ENCODE peak calls at places on chromosome X, in seven cellular contexts. O is IMR-90, D is body of pancreas, W is gastrocnemius medialis, P is NB4, E is lower leg skin, N is tibial nerve. J is an unnamed sample.

GRCh38 chrX:6505960-6506359 is 29.0 kb downstream of the VCX3A start:
- DNase-seq in D (no peak), P (no peak), N (no peak), O (no peak), E (no peak), W (no peak), J (no peak)

GRCh38 chrX:131792789-131793462 is 230.2 kb upstream of the STK26 start:
- DNase-seq in N (no peak), P (no peak), D (peak), O (peak), E (no peak), W (no peak), J (no peak)

GRCh38 chrX:142998447-142999208 is 27.1 kb upstream of the SPANXN4 start:
- DNase-seq in N (no peak), O (no peak), E (no peak), W (no peak), P (peak), D (no peak), J (no peak)

GRCh38 chrX:130109429-130110378 is 593 bp downstream of the ELF4 start:
- DNase-seq in W (no peak), O (peak), N (no peak), P (peak), E (no peak), D (no peak), J (no peak)

GRCh38 chrX:50114113-50114512 is 86.7 kb downstream of the AKAP4 start:
- DNase-seq in O (no peak), D (no peak), P (no peak), E (no peak), N (no peak), W (no peak), J (no peak)

GRCh38 chrX:137212078-137212632 is 178.4 kb upstream of the GPR101 start:
- DNase-seq in N (no peak), O (no peak), P (no peak), E (no peak), D (no peak), W (no peak), J (no peak)

GRCh38 chrX:30910124-30910860 is 21.2 kb upstream of the TAB3 start:
- DNase-seq in D (no peak), W (no peak), E (no peak), O (peak), N (no peak), P (peak), J (no peak)

GRCh38 chrX:107827852-107828251 is 2.2 kb downstream of the MID2 start:
- DNase-seq in W (no peak), P (no peak), D (no peak), E (no peak), N (no peak), O (no peak), J (no peak)

GRCh38 chrX:69324851-69325250 is 159.6 kb upstream of the PJA1 start:
- DNase-seq in O (no peak), W (no peak), P (no peak), N (no peak), D (peak), E (no peak), J (no peak)

GRCh38 chrX:138754861-138755260 is 43.3 kb upstream of the FGF13 start:
- DNase-seq in N (no peak), P (no peak), D (no peak), O (no peak), W (no peak), E (no peak), J (no peak)

GRCh38 chrX:44585866-44586265 is 43.2 kb upstream of the FUNDC1 start:
- DNase-seq in O (no peak), P (peak), E (no peak), N (no peak), W (no peak), D (no peak), J (no peak)

GRCh38 chrX:116379854-116380253 is 56.6 kb upstream of the SLC6A14 start:
- DNase-seq in N (peak), E (peak), D (no peak), W (peak), O (peak), P (no peak), J (peak)

GRCh38 chrX:112642349-112642748 is 37.4 kb downstream of the LHFPL1 start:
- DNase-seq in E (peak), N (peak), W (no peak), O (peak), D (peak), P (peak), J (no peak)

GRCh38 chrX:100413231-100413630 is 3.2 kb upstream of the PCDH19 start:
- DNase-seq in P (peak), N (peak), E (no peak), W (no peak), O (peak), D (peak), J (no peak)

GRCh38 chrX:150409964-150410363 is 46.8 kb downstream of the MAMLD1 start:
- DNase-seq in N (no peak), E (no peak), D (no peak), W (no peak), P (no peak), O (no peak), J (no peak)

GRCh38 chrX:88136328-88136727 is 610.7 kb upstream of the CPXCR1 start:
- DNase-seq in D (no peak), O (no peak), N (no peak), E (no peak), P (no peak), W (no peak), J (no peak)

GRCh38 chrX:69195197-69195596 is 29.9 kb upstream of the PJA1 start:
- DNase-seq in N (no peak), O (no peak), D (no peak), W (no peak), P (no peak), E (no peak), J (no peak)

DNA sequence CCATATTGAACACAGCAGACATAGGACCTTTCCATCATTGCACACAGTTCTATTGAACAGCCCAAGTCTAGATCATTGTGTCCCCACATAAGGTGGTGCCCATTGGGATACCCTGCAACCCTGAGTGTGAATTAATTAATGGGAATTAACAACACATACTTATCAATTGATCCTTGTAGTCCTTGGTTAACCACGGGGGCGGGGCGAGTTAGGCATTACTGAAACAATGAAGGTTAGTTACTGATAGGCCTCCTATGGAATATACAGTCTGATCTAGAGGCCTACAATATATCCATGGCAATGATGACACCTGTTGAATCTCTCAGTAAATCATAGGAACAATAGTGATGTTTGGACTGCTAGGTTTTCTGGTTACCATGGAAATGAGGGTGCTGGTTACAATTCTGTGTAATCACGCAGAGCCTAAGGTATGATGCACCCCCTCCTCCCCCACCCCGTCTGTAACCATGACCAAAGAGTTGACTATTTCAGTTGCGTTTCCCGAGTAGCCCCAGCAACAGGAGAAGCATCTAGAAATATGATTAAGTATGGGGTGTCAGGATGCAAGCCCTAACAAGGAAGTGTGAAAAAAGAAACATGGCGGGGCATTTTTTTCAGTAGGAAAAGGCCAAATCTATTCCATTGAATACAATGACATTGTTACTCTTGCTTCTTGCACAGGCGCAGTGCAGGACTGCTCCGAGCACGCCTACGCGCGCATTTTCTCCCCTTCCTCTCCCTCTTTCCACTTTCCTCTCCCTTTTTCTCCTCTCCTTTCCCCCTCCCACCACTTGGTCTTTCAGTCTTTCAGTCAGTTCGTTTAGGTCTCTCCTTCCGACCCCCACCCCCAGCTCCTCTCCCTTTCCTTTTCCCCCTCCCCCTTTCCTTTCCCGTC is 674 bp upstream of the NONO start:
- DNase-seq in O (peak), W (no peak), D (no peak), E (no peak), P (no peak), N (no peak), J (no peak)
- TF ChIP-seq POLR2A in O (no peak), W (no peak), D (no peak), E (no peak), P (no peak), N (no peak), J (no peak)

GRCh38 chrX:13775837-13776236 is 41.1 kb downstream of the GPM6B start:
- DNase-seq in N (no peak), D (no peak), P (no peak), W (no peak), O (no peak), E (no peak), J (no peak)

GRCh38 chrX:13776387-13776786 is 40.5 kb downstream of the GPM6B start:
- DNase-seq in W (no peak), P (no peak), O (peak), D (no peak), E (no peak), N (no peak), J (no peak)

GRCh38 chrX:13780868-13781427 is 35.9 kb downstream of the GPM6B start:
- DNase-seq in D (no peak), E (no peak), P (no peak), O (no peak), N (no peak), W (no peak), J (no peak)

GRCh38 chrX:13774696-13775095 is 40.1 kb downstream of the OFD1 start:
- DNase-seq in E (no peak), W (no peak), O (peak), D (no peak), P (no peak), N (no peak), J (no peak)

GRCh38 chrX:13778916-13779315 is 38.0 kb downstream of the GPM6B start:
- DNase-seq in E (no peak), N (no peak), O (peak), P (peak), D (no peak), W (no peak), J (no peak)
- TF ChIP-seq CTCF in E (no peak), N (no peak), O (peak), P (no peak), D (no peak), W (no peak), J (no peak)

GRCh38 chrX:71615056-71615455 is 3.3 kb downstream of the CXCR3 start:
- DNase-seq in P (no peak), N (no peak), O (no peak), D (no peak), W (no peak), E (no peak), J (no peak)

GRCh38 chrX:71617742-71618141 is 569 bp downstream of the CXCR3 start:
- DNase-seq in D (no peak), P (peak), W (no peak), N (no peak), O (no peak), E (no peak), J (no peak)

GRCh38 chrX:71615954-71616353 is 2.4 kb downstream of the CXCR3 start:
- DNase-seq in E (no peak), N (no peak), D (no peak), O (no peak), W (no peak), P (no peak), J (no peak)

GRCh38 chrX:71618303-71618721 is at the start of gene CXCR3:
- DNase-seq in N (no peak), P (peak), E (no peak), D (peak), W (no peak), O (no peak), J (peak)

DNA sequence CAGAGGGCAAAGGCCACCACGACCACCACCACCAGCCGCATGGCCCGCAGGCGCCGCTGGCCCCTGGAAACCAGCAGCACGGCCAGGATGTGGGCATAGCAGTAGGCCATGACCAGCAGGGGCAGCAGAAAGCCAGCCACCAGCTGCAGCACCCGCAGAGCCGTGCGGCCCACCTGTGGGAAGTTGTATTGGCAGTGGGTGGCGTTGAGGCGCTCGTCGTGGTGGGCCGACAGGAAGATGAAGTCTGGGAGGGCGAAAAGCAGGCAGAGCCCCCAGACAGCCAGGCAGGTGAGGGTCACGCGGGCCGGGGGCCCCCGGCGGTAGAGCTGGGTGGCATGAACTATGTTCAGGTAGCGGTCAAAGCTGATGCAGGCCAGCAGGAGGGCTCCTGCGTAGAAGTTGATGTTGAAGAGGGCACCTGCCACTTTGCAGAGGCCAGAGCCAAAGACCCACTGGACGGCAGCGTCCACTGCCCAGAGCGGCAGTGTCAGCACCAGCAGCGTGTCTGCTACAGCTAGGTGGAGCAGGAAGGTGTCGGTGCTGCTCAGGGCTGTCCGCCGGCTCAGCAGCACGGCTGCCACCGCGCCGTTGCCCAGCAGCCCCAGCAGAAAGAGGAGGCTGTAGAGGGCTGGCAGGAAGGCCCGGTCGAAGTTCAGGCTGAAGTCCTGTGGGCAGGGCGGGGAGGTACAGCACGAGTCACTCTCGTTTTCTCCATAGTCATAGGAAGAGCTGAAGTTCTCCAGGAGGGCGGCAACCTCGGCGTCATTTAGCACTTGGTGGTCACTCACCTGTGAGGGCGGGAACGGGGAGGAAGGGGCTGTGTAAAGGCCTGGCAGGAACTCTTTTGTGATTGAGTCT is 1.4 kb downstream of the CXCR3 start:
- DNase-seq in E (no peak), W (no peak), N (no peak), O (no peak), D (no peak), P (peak), J (no peak)
- TF ChIP-seq POLR2A in E (no peak), W (no peak), N (no peak), O (no peak), D (no peak), P (no peak), J (no peak)

GRCh38 chrX:24150051-24150790 is 692 bp downstream of the ZFX start:
- DNase-seq in D (peak), O (peak), P (peak), E (peak), W (peak), N (peak), J (peak)
- TF ChIP-seq CTCF in D (peak), O (peak), P (no peak), E (no peak), W (peak), N (peak), J (peak)

GRCh38 chrX:21940356-21940829 is at the start of gene SMS:
- DNase-seq in O (peak), E (peak), N (peak), D (peak), W (peak), P (peak), J (peak)
- TF ChIP-seq POLR2A in O (peak), E (no peak), N (peak), D (peak), W (peak), P (peak), J (no peak)

GRCh38 chrX:1246816-1247215 is 21.8 kb upstream of the CSF2RA start:
- DNase-seq in E (peak), N (peak), W (no peak), P (peak), O (no peak), D (peak), J (peak)

GRCh38 chrX:1248381-1249061 is 20.1 kb upstream of the CSF2RA start:
- DNase-seq in W (no peak), D (no peak), P (peak), E (no peak), O (no peak), N (no peak), J (no peak)

GRCh38 chrX:1242901-1243402 is 25.7 kb upstream of the CSF2RA start:
- DNase-seq in E (no peak), D (no peak), W (no peak), O (no peak), P (peak), N (no peak), J (no peak)

GRCh38 chrX:1239681-1240142 is 27.3 kb upstream of the CRLF2 start:
- DNase-seq in O (no peak), E (peak), W (peak), P (peak), D (peak), N (peak), J (peak)

DNA sequence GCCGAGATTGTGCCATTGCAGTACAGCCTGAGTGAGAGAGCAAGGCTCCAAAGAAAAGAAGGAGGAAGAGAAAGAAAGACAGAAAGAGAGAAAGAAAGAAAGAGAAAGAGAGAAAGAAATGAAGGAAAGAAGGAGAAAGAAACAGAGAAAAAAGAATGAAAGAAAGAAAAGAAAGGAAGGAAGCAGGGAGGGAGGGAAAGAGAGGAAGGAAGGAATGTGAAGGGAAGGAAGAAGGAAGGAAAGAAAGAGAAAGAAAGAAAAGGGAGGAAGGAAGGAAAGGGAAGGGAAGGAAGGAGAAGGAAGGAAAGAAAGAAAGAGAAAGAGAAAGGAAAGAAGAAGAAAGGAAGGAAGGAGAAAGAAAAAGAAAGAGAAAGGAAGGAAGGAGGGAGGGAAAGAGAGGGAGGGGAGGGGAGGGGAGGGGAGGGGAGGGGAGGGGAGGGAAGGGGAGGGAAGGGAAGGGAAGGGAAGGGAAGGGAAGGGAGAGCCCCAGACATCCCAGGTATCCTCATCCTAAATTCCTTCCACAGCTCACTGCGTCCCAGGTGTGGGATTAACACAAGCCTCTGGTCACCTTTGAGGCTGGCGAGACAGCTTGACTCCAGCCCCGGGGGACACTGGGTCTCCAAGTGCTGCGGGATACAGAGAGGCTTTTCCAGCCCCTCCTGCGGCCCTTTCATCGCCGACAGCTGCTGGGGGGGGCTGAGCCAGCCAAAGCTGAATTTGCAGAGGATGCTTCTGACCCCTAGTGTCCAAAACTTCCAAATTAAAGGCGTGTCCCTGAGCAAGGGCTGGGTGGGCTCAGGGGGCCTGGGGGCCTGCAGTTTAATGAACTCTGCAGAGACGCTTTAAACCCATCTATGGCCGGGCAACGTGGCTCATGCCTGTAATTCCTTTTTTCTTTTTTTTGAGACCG is 24.2 kb upstream of the CSF2RA start:
- DNase-seq in N (no peak), P (peak), E (no peak), W (no peak), O (no peak), D (no peak), J (no peak)
- TF ChIP-seq CTCF in N (no peak), P (peak), E (no peak), W (no peak), O (no peak), D (no peak), J (no peak)

GRCh38 chrX:40153335-40154221 is 55.8 kb upstream of the BCOR start:
- DNase-seq in O (no peak), N (no peak), P (peak), D (peak), W (no peak), E (no peak), J (peak)

GRCh38 chrX:40155617-40156471 is 58.1 kb upstream of the BCOR start:
- DNase-seq in E (no peak), D (no peak), W (no peak), N (no peak), O (no peak), P (no peak), J (no peak)

GRCh38 chrX:40154229-40154852 is 56.6 kb upstream of the BCOR start:
- DNase-seq in W (no peak), D (peak), N (no peak), E (no peak), P (peak), O (no peak), J (peak)

GRCh38 chrX:40156472-40157227 is 58.9 kb upstream of the BCOR start:
- DNase-seq in P (no peak), D (no peak), E (no peak), O (no peak), W (no peak), N (no peak), J (no peak)

GRCh38 chrX:40154853-40155616 is 57.3 kb upstream of the BCOR start:
- DNase-seq in W (peak), N (peak), E (peak), D (peak), P (peak), O (peak), J (peak)
- TF ChIP-seq POLR2A in W (no peak), N (no peak), E (no peak), D (peak), P (peak), O (no peak), J (no peak)

GRCh38 chrX:33336783-33337182 is 125.4 kb upstream of the DMD start:
- DNase-seq in N (peak), D (peak), W (no peak), E (no peak), O (peak), P (peak), J (peak)
- TF ChIP-seq CTCF in N (peak), D (peak), W (peak), E (no peak), O (peak), P (peak), J (peak)

J was measured in heart left ventricle.